ENCODE peak calls at places on chromosomes 13 and 19, in ten cellular contexts. K is uterus; C is tibial nerve; F is heart right ventricle; L is Peyer's patch; T is CD8-positive, alpha-beta memory T cell; U is HFF-Myc; A is esophagus muscularis mucosa; O is psoas muscle; R is IMR-90. S is an unnamed sample.

GRCh38 chr19:39146686-39147450 is 21.3 kb downstream of the PAK4 start:
- DNase-seq in K (no peak), A (no peak), C (no peak), O (no peak), F (no peak), T (no peak), U (no peak), R (no peak), L (no peak), S (no peak)

GRCh38 chr19:5681446-5682292 is 842 bp downstream of the HSD11B1L start:
- DNase-seq in F (no peak), A (no peak), C (no peak), K (no peak), L (no peak), R (no peak), T (no peak), U (no peak), O (no peak), S (no peak)

GRCh38 chr19:10936661-10937084 is 8.1 kb downstream of the TIMM29 start:
- DNase-seq in U (peak; percentile 73), F (peak; percentile 61), K (peak; percentile 67), O (no peak), L (peak; percentile 70), T (peak; percentile 53), R (peak; percentile 81), C (no peak), A (no peak), S (peak; percentile 50)

GRCh38 chr13:59780058-59780457 is 383.7 kb downstream of the DIAPH3 start:
- DNase-seq in U (no peak), F (no peak), O (no peak), K (no peak), R (peak; percentile 59), L (no peak), C (no peak), T (no peak), A (no peak), S (no peak)

GRCh38 chr13:38951525-38952313 is 38.9 kb downstream of the STOML3 start:
- DNase-seq in C (no peak), F (peak; percentile 25), O (no peak), K (peak; percentile 16), R (no peak), T (no peak), U (no peak), A (no peak), L (peak; percentile 78), S (no peak)

GRCh38 chr19:3179739-3180293 is 1.2 kb downstream of the S1PR4 start:
- DNase-seq in K (no peak), U (no peak), L (no peak), T (no peak), A (no peak), F (no peak), C (no peak), R (no peak), O (no peak), S (no peak)

GRCh38 chr19:19562665-19563347 is 24.7 kb downstream of the CILP2 start:
- DNase-seq in F (no peak), A (no peak), K (no peak), U (no peak), T (peak; percentile 38), R (no peak), L (peak; percentile 70), O (no peak), C (no peak), S (no peak)

GRCh38 chr19:49475995-49476880 is 2.2 kb downstream of the FLT3LG start:
- DNase-seq in L (peak; percentile 75), F (no peak), K (no peak), O (peak; percentile 73), A (no peak), T (peak; percentile 59), R (no peak), U (no peak), C (no peak), S (no peak)

GRCh38 chr19:13883665-13884064 is 6.7 kb downstream of the NANOS3 start:
- DNase-seq in K (no peak), U (no peak), L (no peak), C (no peak), A (no peak), O (no peak), F (no peak), T (no peak), R (no peak), S (no peak)

GRCh38 chr19:27793128-27793643 is 1419.8 kb downstream of the UQCRFS1 start:
- DNase-seq in R (peak; percentile 58), T (peak; percentile 61), L (peak; percentile 92), U (peak; percentile 77), O (peak; percentile 86), C (peak; percentile 30), F (peak; percentile 63), K (peak; percentile 60), A (no peak), S (peak; percentile 55)

GRCh38 chr19:41321600-41322270 is 11.8 kb downstream of the CCDC97 start:
- DNase-seq in C (no peak), K (peak; percentile 62), U (no peak), F (no peak), R (peak; percentile 80), L (peak; percentile 59), T (no peak), O (peak; percentile 73), A (no peak), S (no peak)

GRCh38 chr19:19399733-19400438 is 5.6 kb upstream of the GATAD2A start:
- DNase-seq in U (peak; percentile 47), T (no peak), K (no peak), C (no peak), F (no peak), O (no peak), L (no peak), A (no peak), R (peak; percentile 38), S (no peak)

GRCh38 chr19:16372065-16372915 is 47.7 kb downstream of the KLF2 start:
- DNase-seq in O (peak; percentile 32), L (no peak), K (no peak), T (no peak), A (no peak), U (no peak), R (no peak), F (no peak), C (no peak), S (no peak)

GRCh38 chr13:113740661-113741060 is 18.4 kb upstream of the TMEM255B start:
- DNase-seq in O (no peak), T (no peak), C (no peak), A (no peak), R (no peak), U (no peak), L (no peak), K (no peak), F (no peak), S (no peak)

GRCh38 chr13:75079226-75079625 is 402.7 kb downstream of the TBC1D4 start:
- DNase-seq in U (no peak), F (no peak), T (no peak), R (peak; percentile 66), O (no peak), A (no peak), L (no peak), K (no peak), C (no peak), S (no peak)

GRCh38 chr19:18972301-18972831 is 31.3 kb upstream of the HOMER3 start:
- DNase-seq in A (no peak), R (peak; percentile 31), F (no peak), C (no peak), K (no peak), U (no peak), L (no peak), T (no peak), O (no peak), S (no peak)

DNA sequence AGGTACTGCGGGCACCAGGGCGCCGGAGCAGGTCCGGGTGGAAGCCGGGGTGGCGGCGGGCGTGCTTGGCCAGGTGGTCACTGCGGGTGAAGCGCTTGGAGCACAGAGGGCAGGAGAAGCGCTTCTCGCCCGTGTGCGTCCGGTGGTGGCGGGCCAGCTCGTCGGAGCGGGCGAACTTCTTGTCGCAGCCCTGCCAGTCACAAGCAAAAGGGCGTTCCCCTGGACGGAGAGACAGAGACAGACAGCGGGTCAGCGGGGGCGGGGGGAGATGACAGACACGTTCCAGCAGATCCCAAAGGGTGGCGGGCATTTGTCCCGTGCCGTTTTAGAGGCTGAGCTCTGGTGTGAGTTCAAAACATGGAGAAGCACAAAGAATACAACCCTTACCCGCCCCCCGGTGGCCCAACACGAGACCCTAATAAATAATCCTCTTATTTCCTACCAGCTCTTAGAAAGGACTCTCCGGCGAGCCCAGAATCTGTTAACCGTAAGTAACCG is 6.3 kb upstream of the REXO1 start:
- DNase-seq in K (no peak), L (peak; percentile 67), F (peak; percentile 62), U (no peak), O (no peak), R (no peak), T (no peak), C (no peak), A (no peak), S (no peak)
- H3K4me3 ChIP-seq in K (no peak overlapping the region), L (peak overlapping the region; percentile 56), F (peak overlapping the region; percentile 57), U (peak overlapping the region; percentile 25), O (no peak overlapping the region), R (no peak overlapping the region), T (peak overlapping the region; percentile 84), C (no peak overlapping the region), A (peak overlapping the region; percentile 52), S (no peak overlapping the region)

GRCh38 chr19:46408611-46409039 is 4.7 kb downstream of the CCDC8 start:
- DNase-seq in A (no peak), K (peak; percentile 83), T (no peak), C (no peak), R (peak; percentile 28), U (no peak), F (peak; percentile 42), L (peak; percentile 64), O (peak; percentile 79), S (no peak)
- H3K4me3 ChIP-seq in A (no peak overlapping the region), K (no peak overlapping the region), T (no peak overlapping the region), C (no peak overlapping the region), R (no peak overlapping the region), U (peak overlapping the region; percentile 2), F (peak overlapping the region; percentile 32), L (no peak overlapping the region), O (peak overlapping the region; percentile 18), S (no peak overlapping the region)

GRCh38 chr19:54172764-54173699 is at the start of gene TMC4:
- DNase-seq in C (no peak), L (peak; percentile 90), K (no peak), F (peak; percentile 54), U (no peak), T (no peak), A (no peak), O (no peak), R (no peak), S (no peak)
- H3K4me3 ChIP-seq in C (no peak within 1 kb of the TSS), L (peak within 1 kb of the TSS; percentile 59), K (no peak within 1 kb of the TSS), F (peak within 1 kb of the TSS; percentile 40), U (no peak within 1 kb of the TSS), T (no peak within 1 kb of the TSS), A (peak within 1 kb of the TSS; percentile 16), O (peak within 1 kb of the TSS; percentile 29), R (no peak within 1 kb of the TSS), S (no peak within 1 kb of the TSS)

DNA sequence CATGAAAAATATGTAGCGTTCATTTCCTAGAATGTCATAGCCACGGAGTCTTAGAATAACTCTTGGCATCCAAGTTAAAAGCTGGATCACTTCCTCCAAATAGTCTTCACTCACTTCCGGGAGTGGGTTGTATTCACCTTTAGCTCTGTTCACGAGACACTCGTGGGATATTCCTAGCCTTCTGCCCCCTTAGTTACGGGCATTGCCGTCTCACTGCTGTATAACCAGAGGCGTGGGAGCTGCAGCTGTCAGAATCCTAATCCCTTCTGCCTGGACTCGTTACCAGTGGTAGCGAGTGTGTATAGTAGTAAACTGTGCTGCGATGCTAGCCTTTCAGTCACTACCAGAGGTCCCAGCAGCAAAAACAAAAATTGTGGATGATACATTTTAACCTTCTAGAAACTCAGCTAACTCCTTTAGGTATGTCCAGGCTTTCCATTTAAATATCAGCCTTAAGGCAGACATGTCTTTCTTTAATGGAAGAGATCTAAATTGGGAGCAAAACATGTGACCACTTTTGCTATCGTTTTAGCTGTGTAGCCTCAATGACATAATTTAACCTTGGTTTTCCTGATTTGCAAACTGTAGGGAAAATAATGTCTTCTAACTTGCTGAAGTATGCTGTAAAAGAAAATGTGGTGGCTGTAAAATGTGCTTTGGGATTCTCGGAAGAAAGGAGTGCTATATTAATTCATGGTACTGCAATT is 34.1 kb downstream of the ERCC5 start:
- DNase-seq in U (no peak), O (no peak), K (no peak), F (peak; percentile 22), T (no peak), L (no peak), A (no peak), C (no peak), R (no peak), S (no peak)
- H3K4me3 ChIP-seq in U (no peak overlapping the region), O (peak overlapping the region; percentile 48), K (no peak overlapping the region), F (peak overlapping the region; percentile 35), T (no peak overlapping the region), L (no peak overlapping the region), A (no peak overlapping the region), C (no peak overlapping the region), R (no peak overlapping the region), S (no peak overlapping the region)